ENCODE peak calls at places on chromosomes 5 and 9, in four cellular contexts. C is stimulated activated CD4-positive, alpha-beta T cell treated with anti-CD3 and anti-CD28 coated beads, TNF-alpha, amount 100 ng/mL, for 4 hours; T is G401; A is A172. P is an unnamed sample.

GRCh38 chr9:93684161-93684765 is 107.9 kb downstream of the PHF2 start:
- DNase-seq in C (no peak), T (no peak), A (no peak), P (no peak)

GRCh38 chr9:132826576-132827365 is 51.3 kb downstream of the AK8 start:
- DNase-seq in C (no peak), T (no peak), A (no peak), P (no peak)

GRCh38 chr5:135038829-135039525 is 4.9 kb upstream of the PITX1 start:
- DNase-seq in C (no peak), T (no peak), A (no peak), P (peak)

GRCh38 chr9:36535106-36535505 is 37.6 kb upstream of the MELK start:
- DNase-seq in C (no peak), T (no peak), A (no peak), P (no peak)

GRCh38 chr5:127028822-127029457 is 1.4 kb downstream of the MARCHF3 start:
- DNase-seq in C (no peak), T (no peak), A (no peak), P (no peak)

GRCh38 chr5:135977375-135977928 is 22.7 kb upstream of the LECT2 start:
- DNase-seq in C (no peak), T (peak), A (no peak), P (peak)

GRCh38 chr9:88661759-88662158 is 126.8 kb downstream of the NXNL2 start:
- DNase-seq in C (no peak), T (no peak), A (peak), P (no peak)

GRCh38 chr9:138098116-138098907 is 220.7 kb downstream of the CACNA1B start:
- DNase-seq in C (no peak), T (peak), A (no peak), P (no peak)

GRCh38 chr5:79546782-79547428 is 33.0 kb upstream of the HOMER1 start:
- DNase-seq in C (no peak), T (no peak), A (no peak), P (no peak)

GRCh38 chr9:7320139-7320538 is 479.4 kb downstream of the DMAC1 start:
- DNase-seq in C (no peak), T (no peak), A (peak), P (no peak)

GRCh38 chr5:142743677-142744441 is 26.3 kb upstream of the ARHGAP26 start:
- DNase-seq in C (no peak), T (no peak), A (peak), P (no peak)

GRCh38 chr5:135944564-135944963 is 10.2 kb downstream of the LECT2 start:
- DNase-seq in C (no peak), T (no peak), A (no peak), P (no peak)

GRCh38 chr5:150438873-150439546 is 10.5 kb downstream of the RPS14 start:
- DNase-seq in C (no peak), T (peak), A (peak), P (peak)

GRCh38 chr5:43255704-43256103 is 57.5 kb downstream of the HMGCS1 start:
- DNase-seq in C (no peak), T (no peak), A (no peak), P (no peak)

GRCh38 chr5:675876-676698 is 17.1 kb downstream of the TPPP start:
- DNase-seq in C (no peak), T (no peak), A (no peak), P (no peak)

GRCh38 chr5:109759304-109759703 is 69.6 kb downstream of the MAN2A1 start:
- DNase-seq in C (no peak), T (no peak), A (peak), P (no peak)

GRCh38 chr5:1523793-1524480 is at the start of gene LPCAT1:
- DNase-seq in C (peak), T (peak), A (peak), P (peak)

GRCh38 chr5:151319334-151319733 is 15.8 kb upstream of the SLC36A3 start:
- DNase-seq in C (no peak), T (peak), A (peak), P (no peak)

GRCh38 chr5:149466457-149466972 is 84.7 kb downstream of the CSNK1A1 start:
- DNase-seq in C (no peak), T (no peak), A (peak), P (no peak)